ENCODE peak calls at places on chromosomes 7 and 10, in four cellular contexts. T is HCEC 1CT; A is GM20000; Q is stimulated activated CD8-positive, alpha-beta memory T cell treated with anti-CD3 and anti-CD28 coated beads, Interleukin-12 subunit alpha, Interleukin-12 subunit beta, amount 100 ng/mL, for 4 hours. Z is an unnamed sample.

GRCh38 chr7:18762189-18762588 is 266.6 kb downstream of the HDAC9 start:
- DNase-seq in A (no peak), T (peak; percentile 69), Q (no peak), Z (no peak)

GRCh38 chr7:112523871-112524270 is 43.1 kb downstream of the LSMEM1 start:
- DNase-seq in Q (no peak), A (no peak), T (no peak), Z (no peak)

GRCh38 chr7:137990251-137990901 is 11.5 kb downstream of the CREB3L2 start:
- DNase-seq in T (peak; percentile 99), Q (no peak), A (no peak), Z (no peak)

GRCh38 chr10:122499491-122499941 is 38.2 kb downstream of the HTRA1 start:
- DNase-seq in Q (no peak), T (no peak), A (no peak), Z (no peak)

GRCh38 chr10:47372726-47373125 is 11.4 kb downstream of the ZNF488 start:
- DNase-seq in A (no peak), Q (no peak), T (no peak), Z (no peak)

GRCh38 chr10:104072786-104073185 is 12.9 kb downstream of the COL17A1 start:
- DNase-seq in A (no peak), T (no peak), Q (no peak), Z (no peak)

GRCh38 chr7:83528925-83529423 is 120.0 kb downstream of the SEMA3E start:
- DNase-seq in T (no peak), A (no peak), Q (no peak), Z (no peak)

GRCh38 chr10:75276029-75276872 is 40.5 kb upstream of the COMTD1 start:
- DNase-seq in T (no peak), Q (no peak), A (no peak), Z (no peak)

GRCh38 chr7:91446819-91447218 is 182.6 kb downstream of the FZD1 start:
- DNase-seq in Q (no peak), T (no peak), A (no peak), Z (no peak)

Z was measured in activated B cell treated with CpG ODN at 0.5 μM for 24 hours.